ENCODE peak calls at places on chromosomes 1 and 21, in six cellular contexts. F, M, N, R, Y and K are unnamed samples.

GRCh38 chr1:87273291-87273690 is 55.4 kb upstream of the LMO4 start:
- DNase-seq in M (no peak), N (no peak), F (no peak), Y (no peak), R (no peak), K (no peak)

GRCh38 chr1:26785611-26786436 is 1.9 kb upstream of the PIGV start:
- DNase-seq in F (no peak), R (no peak), N (peak), M (no peak), Y (no peak), K (no peak)

GRCh38 chr1:5920201-5920600 is 72.0 kb downstream of the NPHP4 start:
- DNase-seq in Y (no peak), F (no peak), N (no peak), R (no peak), M (no peak), K (no peak)

GRCh38 chr1:206725053-206725963 is 40.6 kb downstream of the MAPKAPK2 start:
- DNase-seq in Y (peak), N (peak), M (peak), R (no peak), F (peak), K (no peak)

GRCh38 chr1:13801232-13801631 is 101.2 kb downstream of the PRDM2 start:
- DNase-seq in Y (no peak), M (no peak), R (no peak), F (no peak), N (peak), K (peak)

GRCh38 chr1:43246466-43247213 is 23.1 kb upstream of the TMEM125 start:
- DNase-seq in F (no peak), Y (no peak), N (no peak), M (no peak), R (no peak), K (no peak)

GRCh38 chr1:207313131-207313530 is 8.3 kb upstream of the CD55 start:
- DNase-seq in R (no peak), M (no peak), N (peak), Y (no peak), F (no peak), K (no peak)

GRCh38 chr21:45154511-45155508 is 80.4 kb downstream of the ADARB1 start:
- DNase-seq in N (peak), M (no peak), R (no peak), F (no peak), Y (peak), K (peak)

GRCh38 chr1:46183119-46183842 is 7.0 kb upstream of the P3R3URF start:
- DNase-seq in F (peak), M (no peak), Y (no peak), N (peak), R (no peak), K (peak)

GRCh38 chr1:236209185-236209584 is 66.8 kb downstream of the GPR137B start:
- DNase-seq in N (no peak), Y (no peak), F (no peak), M (no peak), R (no peak), K (no peak)

GRCh38 chr21:17045214-17045835 is 467.5 kb upstream of the CXADR start:
- DNase-seq in N (peak), F (no peak), M (no peak), Y (no peak), R (no peak), K (peak)